ENCODE peak calls at places on chromosomes 3 and 15, in nine cellular contexts. Z, U, Q, M, T, O, A, W and H are unnamed samples.

GRCh38 chr3:126202281-126203079 is 22.1 kb upstream of the ALDH1L1 start:
- DNase-seq in A (no peak), U (no peak), Q (no peak), T (no peak), O (no peak), Z (no peak), M (no peak), W (no peak), H (peak; percentile 42)

GRCh38 chr3:148903022-148903442 is 37.9 kb downstream of the CPA3 start:
- DNase-seq in U (no peak), Z (no peak), W (no peak), M (no peak), Q (no peak), A (no peak), O (no peak), T (no peak), H (no peak)

GRCh38 chr3:182364723-182365650 is 428.3 kb upstream of the ATP11B start:
- DNase-seq in T (no peak), O (peak; percentile 7), A (peak; percentile 46), Z (peak; percentile 78), M (no peak), Q (no peak), W (peak; percentile 69), U (no peak), H (no peak)

GRCh38 chr3:171566803-171567422 is 106.7 kb upstream of the TNIK start:
- DNase-seq in Z (no peak), W (no peak), O (no peak), Q (no peak), M (no peak), U (no peak), A (peak; percentile 50), T (peak; percentile 42), H (no peak)

GRCh38 chr3:81823882-81824395 is 62.5 kb upstream of the GBE1 start:
- DNase-seq in W (no peak), M (no peak), O (no peak), Q (no peak), U (no peak), A (no peak), Z (no peak), T (peak; percentile 59), H (no peak)

GRCh38 chr3:150203273-150203672 is 204.8 kb upstream of the TSC22D2 start:
- DNase-seq in Z (no peak), T (no peak), O (no peak), Q (no peak), U (no peak), M (no peak), A (no peak), W (no peak), H (peak; percentile 70)

GRCh38 chr15:70247281-70247680 is 149.6 kb upstream of the TLE3 start:
- DNase-seq in W (peak; percentile 46), A (no peak), M (no peak), Z (no peak), O (peak; percentile 4), T (no peak), U (no peak), Q (no peak), H (no peak)

GRCh38 chr3:189714991-189715961 is 84.1 kb downstream of the TP63 start:
- DNase-seq in T (peak; percentile 43), W (no peak), U (no peak), A (no peak), O (no peak), Z (no peak), Q (no peak), M (no peak), H (no peak)

GRCh38 chr15:85825719-85826118 is 31.0 kb upstream of the KLHL25 start:
- DNase-seq in Z (no peak), Q (no peak), T (no peak), U (no peak), A (no peak), O (no peak), W (no peak), M (no peak), H (no peak)

GRCh38 chr15:59657635-59658125 is 365 bp upstream of the GTF2A2 start:
- DNase-seq in T (no peak), A (no peak), W (no peak), Q (peak; percentile 48), U (no peak), Z (no peak), M (no peak), O (peak; percentile 12), H (no peak)

GRCh38 chr3:154060606-154061380 is 60.4 kb upstream of the ARHGEF26 start:
- DNase-seq in M (no peak), T (no peak), Q (no peak), W (no peak), Z (no peak), U (no peak), A (no peak), O (no peak), H (no peak)

GRCh38 chr3:116939091-116939490 is 229.5 kb downstream of the TUSC7 start:
- DNase-seq in W (no peak), Z (no peak), U (no peak), T (no peak), A (no peak), O (peak; percentile 48), M (no peak), Q (no peak), H (no peak)

GRCh38 chr3:155101398-155101797 is 21.3 kb downstream of the MME start:
- DNase-seq in Q (no peak), M (no peak), W (no peak), T (no peak), A (no peak), U (no peak), Z (no peak), O (no peak), H (no peak)

GRCh38 chr15:82968066-82968465 is 15.5 kb upstream of the HOMER2 start:
- DNase-seq in T (no peak), U (no peak), M (no peak), A (no peak), O (no peak), Z (no peak), Q (no peak), W (no peak), H (no peak)

GRCh38 chr15:77819841-77820728 is 187.4 kb upstream of the LINGO1 start:
- DNase-seq in Z (no peak), U (no peak), A (peak; percentile 81), O (peak; percentile 27), M (no peak), Q (peak; percentile 80), W (no peak), T (no peak), H (no peak)

DNA sequence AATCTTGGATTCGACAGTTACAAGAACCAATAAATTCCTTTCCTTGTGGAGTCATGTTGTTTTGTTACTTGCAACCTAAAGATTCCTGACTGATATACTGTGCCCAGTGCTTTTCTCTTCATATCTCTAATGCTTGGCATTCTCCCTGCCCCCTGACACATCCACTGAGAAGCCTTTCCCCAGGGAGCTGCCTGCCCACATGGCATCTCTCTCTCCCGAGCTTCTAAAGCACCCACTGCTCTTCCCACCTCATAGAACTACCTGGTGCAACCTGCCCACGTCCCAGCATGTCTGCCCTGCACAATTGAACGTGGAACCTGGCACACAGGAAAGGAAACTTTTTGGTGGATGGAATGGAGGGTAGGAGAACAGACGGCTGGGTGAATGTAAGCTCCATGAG is 6.8 kb downstream of the CYP8B1 start:
- DNase-seq in A (no peak), O (no peak), U (no peak), T (no peak), M (no peak), Z (no peak), Q (no peak), W (no peak), H (no peak)
- TF ChIP-seq EP300 in A (no peak), O (no peak), U (no peak), T (no peak), M (no peak), Z (no peak), Q (no peak), W (no peak), H (no peak)

DNA sequence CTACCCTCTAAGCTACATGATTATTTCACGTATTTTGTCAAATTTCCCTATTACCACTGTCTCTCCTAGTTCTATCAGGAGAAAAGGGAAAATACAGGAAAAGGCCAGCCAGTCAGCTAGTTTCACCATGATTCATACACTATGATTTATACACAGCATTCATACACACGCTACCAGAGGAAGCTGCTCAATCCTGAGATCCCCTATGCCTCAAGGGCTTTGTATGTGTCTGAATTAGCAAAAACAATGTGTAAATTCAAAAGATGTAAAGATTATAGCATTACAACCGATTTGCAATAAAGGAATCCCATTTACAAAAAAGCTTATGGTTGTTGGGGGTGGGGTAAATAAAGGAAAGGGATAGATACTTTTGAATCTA is 3.1 kb upstream of the ACKR4 start:
- DNase-seq in T (no peak), A (no peak), O (no peak), Q (no peak), W (no peak), U (no peak), M (no peak), Z (no peak), H (no peak)
- TF ChIP-seq POLR2AphosphoS5 in T (no peak), A (no peak), O (no peak), Q (no peak), W (no peak), U (no peak), M (no peak), Z (no peak), H (no peak)

GRCh38 chr15:75655911-75656310 is 8.2 kb downstream of the SNX33 start:
- DNase-seq in Z (no peak), M (no peak), A (no peak), Q (no peak), T (no peak), W (no peak), O (no peak), U (no peak), H (no peak)

GRCh38 chr15:75653347-75653913 is 5.7 kb downstream of the SNX33 start:
- DNase-seq in T (no peak), M (no peak), W (peak; percentile 67), Q (no peak), Z (no peak), U (no peak), O (no peak), A (no peak), H (no peak)

GRCh38 chr15:75651810-75652543 is 4.3 kb downstream of the SNX33 start:
- DNase-seq in U (no peak), O (no peak), T (no peak), W (no peak), Z (no peak), A (no peak), M (no peak), Q (no peak), H (no peak)

GRCh38 chr15:75656331-75656730 is 8.6 kb downstream of the SNX33 start:
- DNase-seq in M (no peak), A (no peak), Z (no peak), T (no peak), U (no peak), O (no peak), Q (no peak), W (no peak), H (no peak)

GRCh38 chr15:75654201-75654907 is 6.6 kb downstream of the SNX33 start:
- DNase-seq in T (no peak), Z (no peak), M (no peak), O (no peak), A (no peak), Q (no peak), U (no peak), W (no peak), H (no peak)
- TF ChIP-seq EP300 in T (no peak), Z (no peak), M (no peak), O (no peak), A (no peak), Q (no peak), U (no peak), W (no peak), H (no peak)

DNA sequence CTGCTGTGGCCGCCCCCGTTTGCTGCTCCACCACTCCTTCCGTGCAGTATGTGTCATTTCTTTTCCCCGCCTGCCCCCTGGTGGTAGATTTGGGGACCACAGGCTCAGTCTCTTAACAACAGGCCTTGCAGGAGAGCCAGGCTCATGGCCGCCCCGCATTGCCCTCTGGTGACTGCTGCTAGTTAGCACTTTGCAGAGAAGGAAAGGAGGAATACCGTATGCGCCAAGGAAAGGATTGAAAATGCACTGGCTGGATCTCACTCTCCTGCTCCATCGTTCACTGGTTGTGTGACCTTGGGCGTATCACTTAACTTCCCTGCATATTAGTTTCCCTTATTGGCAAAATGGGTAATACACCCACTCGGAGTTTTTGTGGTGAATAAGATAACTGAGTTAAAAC is 39.3 kb upstream of the PXYLP1 start:
- DNase-seq in M (peak; percentile 99), A (peak; percentile 75), W (peak; percentile 98), T (peak; percentile 64), O (peak; percentile 98), Q (peak; percentile 100), U (peak; percentile 96), Z (peak; percentile 99), H (peak; percentile 100)
- TF ChIP-seq POLR2AphosphoS5 in M (no peak), A (no peak), W (no peak), T (no peak), O (no peak), Q (no peak), U (no peak), Z (no peak), H (peak; percentile 53)